ENCODE peak calls at places on chromosomes 7 and 10, in eight cellular contexts. E is frontal cortex; G is effector memory CD8-positive, alpha-beta T cell; X is fibroblast of pulmonary artery; D is renal cortical epithelial cell; P is amygdala; C is Panc1; M is stimulated activated CD4-positive, alpha-beta T cell treated with anti-CD3 and anti-CD28 coated beads, Interleukin-4, amount 100 ng/mL, for 1 hour. B is an unnamed sample.

GRCh38 chr7:142807855-142808460 is 37.2 kb downstream of the PRSS2 start:
- DNase-seq in P (no peak), X (peak; percentile 20), M (no peak), C (peak; percentile 57), D (no peak), G (no peak), E (no peak), B (peak; percentile 47)

GRCh38 chr7:75629042-75629441 is 109.7 kb downstream of the HIP1 start:
- DNase-seq in P (no peak), G (no peak), D (no peak), E (no peak), C (no peak), X (no peak), M (no peak), B (no peak)

GRCh38 chr10:50874723-50875122 is 10.7 kb downstream of the A1CF start:
- DNase-seq in X (no peak), M (no peak), G (no peak), C (no peak), E (no peak), P (no peak), D (no peak), B (no peak)

GRCh38 chr7:105816270-105816843 is 60.0 kb downstream of the ATXN7L1 start:
- DNase-seq in X (no peak), E (no peak), D (no peak), M (no peak), C (no peak), G (no peak), P (no peak), B (no peak)

GRCh38 chr7:19538036-19538435 is 170.8 kb downstream of the POLR1F start:
- DNase-seq in G (no peak), C (peak; percentile 15), E (no peak), M (no peak), X (peak; percentile 21), D (no peak), P (no peak), B (peak; percentile 63)

GRCh38 chr10:70952446-70952845 is 64.1 kb upstream of the PCBD1 start:
- DNase-seq in C (no peak), X (no peak), G (no peak), P (no peak), M (no peak), E (no peak), D (no peak), B (no peak)

GRCh38 chr10:43287056-43288007 is 20.5 kb upstream of the RASGEF1A start:
- DNase-seq in D (peak; percentile 86), G (peak; percentile 28), C (peak; percentile 90), X (peak; percentile 19), P (no peak), E (no peak), M (peak; percentile 35), B (peak; percentile 13)

GRCh38 chr7:134690614-134691504 is 44.2 kb downstream of the BPGM start:
- DNase-seq in D (no peak), X (no peak), P (peak; percentile 20), M (no peak), E (peak; percentile 26), G (no peak), C (no peak), B (peak; percentile 50)

GRCh38 chr7:143728333-143728862 is 29.1 kb downstream of the CTAGE6 start:
- DNase-seq in C (no peak), X (no peak), M (no peak), E (no peak), P (no peak), D (no peak), G (no peak), B (no peak)

GRCh38 chr10:132828681-132829080 is 42.7 kb upstream of the NKX6-2 start:
- DNase-seq in M (no peak), X (no peak), D (no peak), C (no peak), E (no peak), P (no peak), G (no peak), B (no peak)

GRCh38 chr10:23686722-23687121 is 247.8 kb downstream of the OTUD1 start:
- DNase-seq in X (no peak), P (no peak), D (no peak), E (no peak), C (no peak), M (no peak), G (no peak), B (no peak)

GRCh38 chr10:70887804-70888800 is at the start of gene PCBD1:
- DNase-seq in X (peak; percentile 55), D (peak; percentile 44), P (no peak), C (no peak), M (peak; percentile 71), G (peak; percentile 71), E (peak; percentile 81), B (peak; percentile 69)

GRCh38 chr7:95476904-95477594 is 8.7 kb upstream of the ASB4 start:
- DNase-seq in D (peak; percentile 71), X (peak; percentile 87), C (no peak), P (no peak), E (peak; percentile 42), M (peak; percentile 38), G (peak; percentile 52), B (peak; percentile 89)

GRCh38 chr7:88259656-88260380 is 40.0 kb upstream of the SRI start:
- DNase-seq in C (no peak), X (no peak), D (no peak), G (no peak), P (no peak), E (no peak), M (no peak), B (no peak)